ENCODE peak calls at places on chromosomes 12 and 14, in eight cellular contexts. One of them, this sample, is unnamed.

GRCh38 chr14:59190372-59190771 is 1.9 kb downstream of the DAAM1 start:
- DNase-seq in amniotic stem cell: no peak
- DNase-seq in stimulated activated CD8-positive, alpha-beta memory T cell treated with anti-CD3 and anti-CD28 coated beads, Interleukin-7, amount 100 ng/mL, for 24 hours: no peak
- DNase-seq in activated T-cell treated with anti-CD3 and anti-CD28 coated beads for 1 hour: no peak
- DNase-seq in IMR-90: no peak
- DNase-seq in BJ: no peak
- DNase-seq in AG10803: peak; percentile 20
- DNase-seq in lower lobe of right lung: no peak
- DNase-seq in this sample: no peak

GRCh38 chr14:21523203-21523602 is 2.9 kb downstream of the SALL2 start:
- DNase-seq in activated T-cell treated with anti-CD3 and anti-CD28 coated beads for 1 hour: no peak
- DNase-seq in BJ: no peak
- DNase-seq in lower lobe of right lung: no peak
- DNase-seq in IMR-90: no peak
- DNase-seq in amniotic stem cell: no peak
- DNase-seq in AG10803: no peak
- DNase-seq in stimulated activated CD8-positive, alpha-beta memory T cell treated with anti-CD3 and anti-CD28 coated beads, Interleukin-7, amount 100 ng/mL, for 24 hours: no peak
- DNase-seq in this sample: no peak

GRCh38 chr14:46487582-46488350 is 163.8 kb downstream of the RPL10L start:
- DNase-seq in BJ: no peak
- DNase-seq in lower lobe of right lung: no peak
- DNase-seq in activated T-cell treated with anti-CD3 and anti-CD28 coated beads for 1 hour: no peak
- DNase-seq in IMR-90: no peak
- DNase-seq in stimulated activated CD8-positive, alpha-beta memory T cell treated with anti-CD3 and anti-CD28 coated beads, Interleukin-7, amount 100 ng/mL, for 24 hours: no peak
- DNase-seq in amniotic stem cell: no peak
- DNase-seq in AG10803: no peak
- DNase-seq in this sample: no peak

GRCh38 chr12:64016521-64016920 is 172.0 kb downstream of the SRGAP1 start:
- DNase-seq in activated T-cell treated with anti-CD3 and anti-CD28 coated beads for 1 hour: no peak
- DNase-seq in stimulated activated CD8-positive, alpha-beta memory T cell treated with anti-CD3 and anti-CD28 coated beads, Interleukin-7, amount 100 ng/mL, for 24 hours: no peak
- DNase-seq in lower lobe of right lung: no peak
- DNase-seq in IMR-90: no peak
- DNase-seq in BJ: no peak
- DNase-seq in amniotic stem cell: no peak
- DNase-seq in AG10803: no peak
- DNase-seq in this sample: no peak

GRCh38 chr14:99420711-99421110 is 59.9 kb downstream of the SETD3 start:
- DNase-seq in BJ: no peak
- DNase-seq in AG10803: no peak
- DNase-seq in lower lobe of right lung: peak; percentile 81
- DNase-seq in IMR-90: no peak
- DNase-seq in stimulated activated CD8-positive, alpha-beta memory T cell treated with anti-CD3 and anti-CD28 coated beads, Interleukin-7, amount 100 ng/mL, for 24 hours: no peak
- DNase-seq in amniotic stem cell: no peak
- DNase-seq in activated T-cell treated with anti-CD3 and anti-CD28 coated beads for 1 hour: no peak
- DNase-seq in this sample: no peak

GRCh38 chr12:121893901-121894540 is 5.4 kb downstream of the PSMD9 start:
- DNase-seq in activated T-cell treated with anti-CD3 and anti-CD28 coated beads for 1 hour: no peak
- DNase-seq in lower lobe of right lung: no peak
- DNase-seq in AG10803: peak; percentile 54
- DNase-seq in IMR-90: peak; percentile 77
- DNase-seq in BJ: peak; percentile 25
- DNase-seq in stimulated activated CD8-positive, alpha-beta memory T cell treated with anti-CD3 and anti-CD28 coated beads, Interleukin-7, amount 100 ng/mL, for 24 hours: no peak
- DNase-seq in amniotic stem cell: peak; percentile 29
- DNase-seq in this sample: no peak

GRCh38 chr12:108663324-108664015 is 29.8 kb upstream of the SELPLG start:
- DNase-seq in amniotic stem cell: no peak
- DNase-seq in stimulated activated CD8-positive, alpha-beta memory T cell treated with anti-CD3 and anti-CD28 coated beads, Interleukin-7, amount 100 ng/mL, for 24 hours: no peak
- DNase-seq in IMR-90: no peak
- DNase-seq in AG10803: no peak
- DNase-seq in BJ: no peak
- DNase-seq in lower lobe of right lung: no peak
- DNase-seq in activated T-cell treated with anti-CD3 and anti-CD28 coated beads for 1 hour: no peak
- DNase-seq in this sample: no peak

GRCh38 chr12:54251667-54252284 is 28.1 kb downstream of the CBX5 start:
- DNase-seq in activated T-cell treated with anti-CD3 and anti-CD28 coated beads for 1 hour: no peak
- DNase-seq in stimulated activated CD8-positive, alpha-beta memory T cell treated with anti-CD3 and anti-CD28 coated beads, Interleukin-7, amount 100 ng/mL, for 24 hours: no peak
- DNase-seq in amniotic stem cell: peak; percentile 28
- DNase-seq in AG10803: peak; percentile 56
- DNase-seq in BJ: no peak
- DNase-seq in IMR-90: peak; percentile 60
- DNase-seq in lower lobe of right lung: no peak
- DNase-seq in this sample: no peak

GRCh38 chr12:47773062-47773857 is at the start of gene SLC48A1:
- DNase-seq in lower lobe of right lung: peak; percentile 85
- DNase-seq in IMR-90: peak; percentile 46
- DNase-seq in BJ: no peak
- DNase-seq in activated T-cell treated with anti-CD3 and anti-CD28 coated beads for 1 hour: peak; percentile 62
- DNase-seq in AG10803: peak; percentile 56
- DNase-seq in amniotic stem cell: peak; percentile 28
- DNase-seq in stimulated activated CD8-positive, alpha-beta memory T cell treated with anti-CD3 and anti-CD28 coated beads, Interleukin-7, amount 100 ng/mL, for 24 hours: no peak
- DNase-seq in this sample: no peak

This sample was measured in CMK.